ENCODE peak calls at places on chromosomes 5 and 9, in eight cellular contexts. J is NT2/D1; Z is left ventricle myocardium inferior; W is stimulated activated CD8-positive, alpha-beta memory T cell treated with anti-CD3 and anti-CD28 coated beads, Interleukin-15, amount 100 ng/mL, for 24 hours; B is T-helper 2 cell; Y is astrocyte of the hippocampus; C is D341Med; T is CD8-positive, alpha-beta memory T cell. A is an unnamed sample.

GRCh38 chr5:140366770-140367630 is 7.0 kb downstream of the SLC4A9 start:
- DNase-seq in B (no peak), C (no peak), J (no peak), T (no peak), Y (no peak), Z (no peak), W (no peak), A (no peak)

GRCh38 chr5:176382721-176383120 is 5.7 kb downstream of the NOP16 start:
- DNase-seq in Y (no peak), Z (no peak), W (no peak), B (no peak), J (no peak), C (no peak), T (no peak), A (peak)

GRCh38 chr9:76472925-76473324 is 13.9 kb downstream of the GCNT1 start:
- DNase-seq in Z (no peak), J (no peak), Y (peak), C (no peak), W (no peak), B (no peak), T (no peak), A (no peak)

GRCh38 chr5:134526483-134527155 is 1.1 kb downstream of the JADE2 start:
- DNase-seq in C (peak), T (peak), Y (peak), J (peak), W (peak), Z (peak), B (peak), A (peak)

GRCh38 chr5:154627711-154628678 is 127.2 kb upstream of the LARP1 start:
- DNase-seq in Z (no peak), C (no peak), T (no peak), W (no peak), B (no peak), Y (no peak), J (no peak), A (no peak)

GRCh38 chr5:143481697-143482531 is 78.4 kb upstream of the NR3C1 start:
- DNase-seq in T (no peak), Z (no peak), C (no peak), Y (no peak), J (no peak), W (no peak), B (no peak), A (no peak)

GRCh38 chr5:68534131-68534940 is 318.8 kb downstream of the PIK3R1 start:
- DNase-seq in Y (peak), W (no peak), T (no peak), B (no peak), C (no peak), J (no peak), Z (peak), A (peak)

GRCh38 chr9:91188719-91189590 is 172.8 kb downstream of the AUH start:
- DNase-seq in B (no peak), C (no peak), J (no peak), Y (no peak), T (no peak), Z (no peak), W (no peak), A (no peak)

GRCh38 chr9:6495484-6495883 is 82.5 kb downstream of the UHRF2 start:
- DNase-seq in W (no peak), B (no peak), Z (no peak), J (no peak), Y (no peak), C (no peak), T (no peak), A (no peak)

GRCh38 chr5:37015795-37016666 is 139.5 kb downstream of the NIPBL start:
- DNase-seq in B (no peak), J (no peak), T (no peak), W (no peak), Y (no peak), Z (no peak), C (no peak), A (no peak)

GRCh38 chr5:179176166-179176565 is 116.0 kb downstream of the ZNF354C start:
- DNase-seq in C (no peak), B (no peak), W (no peak), Y (no peak), T (no peak), J (no peak), Z (no peak), A (no peak)

GRCh38 chr9:134054891-134055811 is 12.7 kb downstream of the BRD3 start:
- DNase-seq in J (no peak), C (no peak), Y (no peak), W (no peak), Z (peak), T (no peak), B (no peak), A (no peak)

GRCh38 chr5:67792891-67793290 is 422.7 kb upstream of the PIK3R1 start:
- DNase-seq in J (no peak), W (no peak), Y (no peak), T (no peak), Z (peak), C (no peak), B (no peak), A (no peak)

GRCh38 chr5:100313657-100314056 is 221.5 kb upstream of the FAM174A start:
- DNase-seq in Y (no peak), C (no peak), W (no peak), T (no peak), J (no peak), B (no peak), Z (no peak), A (no peak)

GRCh38 chr9:72551306-72551705 is 29.9 kb downstream of the TMC1 start:
- DNase-seq in T (no peak), J (no peak), B (no peak), C (peak), Z (no peak), W (no peak), Y (no peak), A (no peak)

GRCh38 chr9:132498811-132499210 is 83.6 kb upstream of the BARHL1 start:
- DNase-seq in Y (peak), B (no peak), C (no peak), J (no peak), W (no peak), T (no peak), Z (no peak), A (no peak)

GRCh38 chr5:141343242-141343952 is at the start of gene PCDHGA3:
- DNase-seq in C (no peak), J (no peak), T (no peak), Y (peak), Z (no peak), W (no peak), B (no peak), A (no peak)

GRCh38 chr9:128150594-128151342 is 1.5 kb downstream of the LCN2 start:
- DNase-seq in C (no peak), J (no peak), Y (no peak), T (no peak), Z (no peak), W (no peak), B (no peak), A (no peak)

GRCh38 chr5:64502181-64502580 is 3.6 kb upstream of the RGS7BP start:
- DNase-seq in B (no peak), J (peak), W (no peak), Y (peak), T (no peak), C (no peak), Z (no peak), A (no peak)

GRCh38 chr9:132998861-132999635 is 20.6 kb downstream of the GFI1B start:
- DNase-seq in B (no peak), W (no peak), Y (no peak), Z (no peak), T (no peak), J (no peak), C (peak), A (no peak)

GRCh38 chr5:160699301-160699700 is 152.7 kb downstream of the ATP10B start:
- DNase-seq in T (no peak), Z (no peak), J (no peak), Y (no peak), C (no peak), B (no peak), W (no peak), A (no peak)

GRCh38 chr9:134918646-134919045 is 934 bp upstream of the FCN1 start:
- DNase-seq in J (no peak), T (no peak), Z (no peak), C (no peak), B (no peak), W (no peak), Y (no peak), A (peak)

GRCh38 chr9:128558431-128559310 is 6.3 kb downstream of the SPTAN1 start:
- DNase-seq in J (no peak), C (peak), Z (peak), Y (peak), T (peak), W (no peak), B (no peak), A (peak)

GRCh38 chr5:1512541-1513291 is 11.0 kb downstream of the LPCAT1 start:
- DNase-seq in T (no peak), W (no peak), C (peak), Z (peak), B (no peak), Y (no peak), J (no peak), A (peak)

GRCh38 chr5:72472666-72473422 is 34.4 kb downstream of the ZNF366 start:
- DNase-seq in W (no peak), C (no peak), T (no peak), Y (no peak), B (no peak), Z (no peak), J (no peak), A (no peak)

GRCh38 chr5:139543423-139543991 is 17.6 kb upstream of the UBE2D2 start:
- DNase-seq in Z (peak), J (peak), W (no peak), T (peak), B (peak), Y (peak), C (no peak), A (no peak)

GRCh38 chr5:98101131-98101530 is 672.3 kb upstream of the RGMB start:
- DNase-seq in J (no peak), Z (no peak), Y (no peak), C (no peak), B (no peak), T (no peak), W (no peak), A (no peak)

GRCh38 chr5:110916373-110917049 is 155.0 kb upstream of the TSLP start:
- DNase-seq in C (peak), W (no peak), Y (peak), Z (no peak), T (no peak), B (no peak), J (peak), A (no peak)

GRCh38 chr5:117547192-117547591 is 972.6 kb upstream of the SEMA6A start:
- DNase-seq in Z (no peak), T (no peak), W (no peak), C (no peak), J (no peak), Y (no peak), B (no peak), A (no peak)

GRCh38 chr5:98602534-98603112 is 170.8 kb upstream of the RGMB start:
- DNase-seq in J (no peak), Y (no peak), W (no peak), B (no peak), Z (no peak), T (no peak), C (no peak), A (no peak)

GRCh38 chr9:12666813-12667212 is 26.4 kb upstream of the TYRP1 start:
- DNase-seq in B (no peak), Y (no peak), T (no peak), W (no peak), C (no peak), Z (no peak), J (no peak), A (no peak)

GRCh38 chr5:141929398-141930058 is 5.9 kb downstream of the DELE1 start:
- DNase-seq in W (no peak), T (no peak), C (no peak), J (no peak), Y (no peak), Z (no peak), B (no peak), A (no peak)

GRCh38 chr9:121612511-121612998 is 38.9 kb upstream of the DAB2IP start:
- DNase-seq in W (no peak), Z (no peak), Y (no peak), B (no peak), T (no peak), J (no peak), C (no peak), A (peak)

GRCh38 chr9:135674977-135675376 is 11.9 kb downstream of the LCN9 start:
- DNase-seq in W (no peak), Y (no peak), Z (no peak), T (no peak), B (no peak), C (no peak), J (no peak), A (no peak)

A was measured in ovary.